ENCODE peak calls at places on chromosomes 3 and 15, in nine cellular contexts. Q, T, N, Z, C, K, A, D and H are unnamed samples. For H3K4me1, the result is how much of the 10 kb centered on the place peaks cover.

GRCh38 chr3:167100200-167100599 is 279.9 kb downstream of the ZBBX start:
- DNase-seq in Z (no peak), C (no peak), T (no peak), A (no peak), Q (no peak), D (no peak), N (no peak), K (no peak), H (no peak)

GRCh38 chr15:92091155-92091734 is 237.7 kb downstream of the SLCO3A1 start:
- DNase-seq in N (peak), K (peak), A (peak), D (no peak), Q (no peak), Z (peak), C (no peak), T (no peak), H (no peak)

GRCh38 chr3:87109431-87109830 is 117.7 kb upstream of the CHMP2B start:
- DNase-seq in Q (no peak), T (no peak), D (no peak), N (no peak), Z (no peak), C (no peak), K (no peak), A (no peak), H (no peak)

GRCh38 chr15:66252411-66253295 is 897 bp downstream of the MEGF11 start:
- DNase-seq in C (peak), K (peak), D (no peak), A (peak), Q (peak), Z (peak), T (peak), N (peak), H (peak)

GRCh38 chr3:150762662-150763121 is 277 bp downstream of the SIAH2 start:
- DNase-seq in D (no peak), Z (no peak), C (no peak), T (no peak), K (no peak), A (no peak), Q (no peak), N (no peak), H (no peak)

GRCh38 chr3:124886168-124887051 is 755 bp downstream of the ITGB5 start:
- DNase-seq in D (no peak), C (peak), Q (no peak), Z (peak), N (peak), K (peak), T (peak), A (peak), H (peak)

GRCh38 chr3:148074057-148074456 is 623.6 kb upstream of the AGTR1 start:
- DNase-seq in Z (no peak), N (no peak), A (no peak), C (no peak), T (no peak), K (no peak), Q (no peak), D (no peak), H (no peak)

GRCh38 chr3:111438283-111438682 is 103.7 kb upstream of the CD96 start:
- DNase-seq in Q (no peak), A (no peak), N (no peak), C (no peak), Z (no peak), D (no peak), T (no peak), K (no peak), H (no peak)

GRCh38 chr3:177062052-177062732 is 135.1 kb downstream of the TBL1XR1 start:
- DNase-seq in Z (no peak), A (no peak), D (no peak), T (no peak), N (no peak), K (no peak), C (no peak), Q (no peak), H (no peak)

GRCh38 chr15:85137507-85138175 is 156.0 kb downstream of the PDE8A start:
- DNase-seq in C (no peak), K (no peak), Q (no peak), D (no peak), T (no peak), A (no peak), Z (peak), N (no peak), H (no peak)

GRCh38 chr3:44421280-44421679 is 56.2 kb downstream of the ZNF445 start:
- DNase-seq in C (no peak), Q (no peak), A (no peak), D (no peak), T (no peak), N (no peak), Z (peak), K (no peak), H (no peak)

GRCh38 chr3:43620953-43621405 is 832 bp downstream of the ANO10 start:
- DNase-seq in Q (no peak), C (no peak), D (no peak), T (no peak), A (peak), Z (no peak), K (no peak), N (no peak), H (no peak)

GRCh38 chr15:89301304-89302089 is 33.1 kb downstream of the POLG start:
- DNase-seq in K (no peak), C (no peak), Z (no peak), T (no peak), Q (no peak), N (no peak), D (no peak), A (no peak), H (no peak)
- H3K4me3 ChIP-seq in K (no peak), C (no peak), Z (no peak), T (no peak), Q (no peak), N (no peak), D (no peak), A (no peak), H (no peak)

DNA sequence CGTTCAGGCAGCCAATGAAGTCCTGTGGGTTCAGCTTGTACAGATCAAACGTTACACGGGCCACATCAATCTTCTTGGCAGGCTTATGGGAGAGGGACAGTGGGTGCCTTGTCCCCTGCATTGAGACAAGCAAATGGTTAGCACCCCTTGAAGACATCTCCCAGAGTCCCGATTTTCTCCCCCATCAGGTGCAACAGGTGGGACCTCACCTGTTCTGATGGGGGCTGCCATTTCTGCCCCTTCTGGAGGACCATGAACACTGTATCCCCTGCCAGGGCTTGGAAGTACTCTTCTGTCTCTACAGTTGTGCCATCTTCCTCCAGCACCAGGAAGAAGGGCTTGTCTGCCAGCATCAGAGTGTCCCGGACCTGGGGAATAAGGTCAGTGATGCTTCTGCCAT is 10.1 kb downstream of the CIDEC start:
- DNase-seq in A (no peak), D (no peak), Z (no peak), Q (no peak), N (no peak), T (no peak), C (no peak), K (no peak), H (no peak)
- H3K4me1 ChIP-seq in A (under half), D (under half), Z (under half), Q (under half), N (under half), T (under half), C (under half), K (under half), H (under half)

GRCh38 chr3:12865271-12865670 is 23.9 kb upstream of the RPL32 start:
- DNase-seq in Z (no peak), D (no peak), Q (no peak), C (no peak), N (no peak), K (no peak), T (no peak), A (no peak), H (no peak)

GRCh38 chr3:12869025-12869695 is 27.8 kb upstream of the RPL32 start:
- DNase-seq in N (peak), Q (no peak), Z (peak), T (peak), A (no peak), C (no peak), K (peak), D (no peak), H (peak)

GRCh38 chr3:12870942-12871341 is 29.6 kb upstream of the RPL32 start:
- DNase-seq in Q (no peak), K (no peak), C (peak), D (no peak), T (peak), Z (no peak), N (peak), A (no peak), H (no peak)

GRCh38 chr3:12866836-12867235 is 25.5 kb upstream of the RPL32 start:
- DNase-seq in C (no peak), Z (no peak), K (no peak), A (no peak), N (no peak), T (no peak), D (no peak), Q (no peak), H (no peak)

GRCh38 chr3:12868039-12869024 is 27.0 kb upstream of the RPL32 start:
- DNase-seq in K (peak), C (peak), A (peak), T (peak), Q (peak), Z (peak), N (peak), D (no peak), H (peak)
- H3K4me3 ChIP-seq in K (no peak), C (peak), A (no peak), T (peak), Q (no peak), Z (peak), N (peak), D (no peak), H (no peak)

DNA sequence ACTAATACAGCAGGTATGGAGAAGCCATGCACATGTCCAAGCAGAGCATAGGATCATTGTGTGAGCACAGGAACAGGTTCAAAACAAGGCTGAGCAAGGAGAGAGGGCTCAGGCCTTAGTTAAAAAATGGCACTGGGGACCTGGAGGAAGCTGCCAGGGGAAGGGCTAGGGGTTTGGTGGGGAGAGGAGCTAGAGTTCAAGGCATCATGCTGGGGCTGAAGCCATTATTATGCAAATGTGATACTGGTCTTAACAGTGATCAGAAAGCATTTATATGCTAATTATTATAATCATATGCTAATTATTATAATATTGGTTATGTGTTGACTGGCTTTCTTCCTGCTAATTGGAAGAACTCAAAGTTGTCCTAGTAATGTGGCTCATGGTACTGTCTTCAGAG is 546.0 kb upstream of the CFAP20DC start:
- DNase-seq in D (no peak), N (no peak), Q (no peak), K (no peak), Z (no peak), T (no peak), C (no peak), A (no peak), H (no peak)
- H3K4me1 ChIP-seq in D (under half), N (under half), Q (under half), K (under half), Z (under half), T (under half), C (under half), A (under half), H (under half)